ENCODE peak calls at places on chromosome 5, in nine cellular contexts. M is right lobe of liver, S is heart right ventricle, L is sigmoid colon, O is colonic mucosa, K is upper lobe of right lung, C is bronchial epithelial cell, P is tibial nerve, E is pancreas. Z is an unnamed sample. For H3K36me3, the result is how much of the 10 kb centered on the place peaks cover.

GRCh38 chr5:154211611-154212390 is 21.3 kb downstream of the GALNT10 start:
- DNase-seq in S (no peak), C (no peak), O (no peak), E (no peak), P (no peak), M (no peak), K (no peak), L (no peak), Z (no peak)

GRCh38 chr5:126450388-126450787 is 27.2 kb downstream of the GRAMD2B start:
- DNase-seq in M (no peak), P (no peak), L (no peak), C (peak), O (no peak), K (no peak), S (no peak), E (no peak), Z (no peak)

GRCh38 chr5:30392897-30393296 is 800.6 kb upstream of the CDH6 start:
- DNase-seq in S (no peak), L (no peak), C (peak), O (no peak), E (no peak), K (no peak), P (no peak), M (no peak), Z (no peak)

GRCh38 chr5:169218862-169219261 is 82.1 kb downstream of the SLIT3 start:
- DNase-seq in M (no peak), P (no peak), E (no peak), C (no peak), S (no peak), L (no peak), K (no peak), O (no peak), Z (no peak)

GRCh38 chr5:148401604-148402003 is 17.8 kb downstream of the FBXO38 start:
- DNase-seq in P (no peak), M (no peak), K (no peak), E (no peak), S (no peak), O (no peak), C (peak), L (no peak), Z (no peak)

GRCh38 chr5:127892467-127893207 is 189.4 kb downstream of the CCDC192 start:
- DNase-seq in C (peak), K (no peak), P (no peak), L (no peak), E (no peak), M (no peak), O (no peak), S (peak), Z (no peak)

GRCh38 chr5:81209869-81210268 is 23.3 kb upstream of the CKMT2 start:
- DNase-seq in E (no peak), S (no peak), L (no peak), M (no peak), C (no peak), O (no peak), P (no peak), K (no peak), Z (no peak)

GRCh38 chr5:176836811-176837706 is 26.7 kb downstream of the UNC5A start:
- DNase-seq in L (no peak), S (no peak), E (no peak), P (no peak), O (no peak), M (no peak), C (no peak), K (no peak), Z (no peak)

GRCh38 chr5:58986281-58986680 is 403.4 kb downstream of the RAB3C start:
- DNase-seq in O (no peak), M (no peak), C (no peak), K (no peak), E (no peak), L (no peak), P (no peak), S (no peak), Z (no peak)

GRCh38 chr5:175897285-175897684 is 25.9 kb downstream of the CPLX2 start:
- DNase-seq in K (no peak), P (no peak), M (no peak), O (no peak), E (no peak), C (peak), L (no peak), S (no peak), Z (no peak)

GRCh38 chr5:6905423-6905822 is 192.2 kb downstream of the TENT4A start:
- DNase-seq in S (peak), O (no peak), C (no peak), E (no peak), L (no peak), K (no peak), M (no peak), P (peak), Z (no peak)

GRCh38 chr5:76351577-76351976 is 51.5 kb upstream of the IQGAP2 start:
- DNase-seq in K (no peak), C (no peak), M (no peak), O (no peak), P (no peak), L (no peak), E (no peak), S (no peak), Z (peak)

GRCh38 chr5:136014049-136014516 is 14.7 kb upstream of the TGFBI start:
- DNase-seq in M (no peak), P (no peak), L (peak), O (no peak), C (peak), K (peak), S (no peak), E (no peak), Z (no peak)

GRCh38 chr5:136011427-136012001 is 17.3 kb upstream of the TGFBI start:
- DNase-seq in P (no peak), L (no peak), M (no peak), E (no peak), C (peak), K (no peak), S (no peak), O (no peak), Z (no peak)

GRCh38 chr5:136014976-136015375 is 13.8 kb upstream of the TGFBI start:
- DNase-seq in P (no peak), M (no peak), O (no peak), L (peak), S (no peak), E (no peak), C (no peak), K (no peak), Z (no peak)

GRCh38 chr5:136013559-136013958 is 15.2 kb upstream of the TGFBI start:
- DNase-seq in E (no peak), L (no peak), P (no peak), O (no peak), C (no peak), S (no peak), M (no peak), K (no peak), Z (no peak)

GRCh38 chr5:136012041-136012804 is 16.6 kb upstream of the TGFBI start:
- DNase-seq in S (no peak), O (no peak), P (no peak), K (no peak), C (peak), L (no peak), E (no peak), M (no peak), Z (no peak)
- H3K4me3 ChIP-seq in S (no peak), O (no peak), P (no peak), K (no peak), C (no peak), L (no peak), E (no peak), M (no peak), Z (no peak)

GRCh38 chr5:137890850-137891249 is 1.6 kb downstream of the PKD2L2 start:
- DNase-seq in S (no peak), O (no peak), E (no peak), C (no peak), K (no peak), M (no peak), L (no peak), P (no peak), Z (no peak)

GRCh38 chr5:137888875-137889759 is at the start of gene PKD2L2:
- DNase-seq in S (peak), P (peak), K (peak), E (peak), C (peak), L (peak), O (peak), M (peak), Z (peak)

GRCh38 chr5:137888489-137888874 is 775 bp upstream of the PKD2L2 start:
- DNase-seq in S (no peak), L (no peak), O (no peak), K (no peak), C (no peak), E (no peak), P (no peak), M (no peak), Z (no peak)

GRCh38 chr5:137894586-137894985 is 5.3 kb downstream of the PKD2L2 start:
- DNase-seq in O (no peak), E (no peak), L (no peak), K (no peak), S (no peak), M (no peak), P (no peak), C (no peak), Z (no peak)

DNA sequence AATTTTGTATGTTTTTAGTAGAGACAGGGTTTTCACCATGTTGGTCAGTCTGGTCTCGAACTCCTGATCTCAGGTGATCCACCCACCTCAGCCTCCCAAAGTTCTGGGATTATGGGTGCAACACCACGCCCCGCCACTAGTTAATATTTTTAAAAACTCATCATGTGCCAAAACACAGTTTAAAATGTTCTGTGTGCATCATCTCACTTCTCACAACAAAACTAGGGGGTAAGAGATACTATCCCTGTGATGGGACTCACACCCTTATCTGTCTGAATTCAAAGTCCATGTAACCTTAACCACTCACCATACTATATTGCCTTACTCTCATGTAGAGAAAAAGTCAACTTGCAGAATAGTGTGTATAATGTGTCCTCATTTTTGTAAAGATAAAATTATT is 2.6 kb downstream of the PKD2L2 start:
- DNase-seq in P (no peak), K (no peak), S (no peak), C (no peak), O (no peak), L (no peak), E (no peak), M (no peak), Z (no peak)
- TF ChIP-seq CTCF in P (no peak), K (no peak), S (no peak), C (no peak), O (no peak), L (no peak), E (no peak), M (no peak), Z (no peak)

DNA sequence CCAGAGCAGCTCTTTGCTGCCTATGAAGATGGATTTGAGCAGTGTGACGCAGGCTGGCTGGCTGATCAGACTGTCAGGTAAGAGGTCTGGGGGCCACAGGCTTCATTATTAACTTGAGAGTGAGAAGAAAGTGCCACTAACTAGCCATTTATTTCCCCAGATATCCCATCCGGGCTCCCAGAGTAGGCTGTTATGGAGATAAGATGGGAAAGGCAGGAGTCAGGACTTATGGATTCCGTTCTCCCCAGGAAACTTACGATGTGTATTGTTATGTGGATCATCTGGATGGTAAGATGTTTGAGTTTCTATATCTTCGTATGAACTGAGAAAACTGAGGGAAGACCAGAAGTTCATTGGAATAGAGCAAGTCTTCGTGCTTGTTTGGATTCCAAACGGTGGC is 22.1 kb downstream of the VCAN start:
- DNase-seq in P (no peak), O (no peak), C (no peak), M (no peak), E (no peak), L (no peak), K (no peak), S (no peak), Z (no peak)
- H3K36me3 ChIP-seq in P (under half), O (under half), C (under half), M (under half), E (under half), L (under half), K (under half), S (under half), Z (under half)

DNA sequence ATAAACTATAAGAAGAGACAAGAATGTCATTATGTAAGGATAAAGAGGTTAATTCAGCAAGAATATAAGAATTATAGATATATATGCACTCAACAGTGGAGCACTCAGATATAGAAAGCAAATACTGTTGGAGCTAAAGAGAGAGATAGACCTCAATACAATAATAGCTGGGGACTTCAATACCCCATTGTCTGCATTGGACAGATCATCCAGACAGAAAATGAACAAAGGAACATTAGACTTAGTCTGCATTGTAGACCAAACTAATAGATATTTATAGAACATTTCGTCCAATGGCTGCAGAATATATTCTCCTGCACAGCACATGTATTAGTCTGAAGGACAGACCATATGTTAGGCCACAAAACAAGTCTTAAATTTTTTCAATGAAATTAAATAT is 777.1 kb downstream of the CDH18 start:
- DNase-seq in L (no peak), P (no peak), K (no peak), O (no peak), M (no peak), E (no peak), S (no peak), C (no peak), Z (no peak)
- H3K4me3 ChIP-seq in L (no peak), P (no peak), K (no peak), O (no peak), M (no peak), E (no peak), S (no peak), C (no peak), Z (no peak)

GRCh38 chr5:142805339-142805738 is 35.2 kb downstream of the ARHGAP26 start:
- DNase-seq in E (no peak), M (no peak), K (no peak), L (no peak), P (no peak), S (no peak), O (no peak), C (no peak), Z (no peak)

GRCh38 chr5:142810081-142810480 is 39.9 kb downstream of the ARHGAP26 start:
- DNase-seq in K (no peak), E (no peak), O (no peak), C (no peak), S (no peak), M (no peak), P (no peak), L (no peak), Z (no peak)

GRCh38 chr5:142808778-142809606 is 38.8 kb downstream of the ARHGAP26 start:
- DNase-seq in M (no peak), K (no peak), O (no peak), S (no peak), C (no peak), L (no peak), E (no peak), P (no peak), Z (no peak)

GRCh38 chr5:142807378-142807911 is 37.3 kb downstream of the ARHGAP26 start:
- DNase-seq in E (no peak), C (no peak), S (no peak), M (peak), O (no peak), L (peak), P (peak), K (no peak), Z (no peak)

DNA sequence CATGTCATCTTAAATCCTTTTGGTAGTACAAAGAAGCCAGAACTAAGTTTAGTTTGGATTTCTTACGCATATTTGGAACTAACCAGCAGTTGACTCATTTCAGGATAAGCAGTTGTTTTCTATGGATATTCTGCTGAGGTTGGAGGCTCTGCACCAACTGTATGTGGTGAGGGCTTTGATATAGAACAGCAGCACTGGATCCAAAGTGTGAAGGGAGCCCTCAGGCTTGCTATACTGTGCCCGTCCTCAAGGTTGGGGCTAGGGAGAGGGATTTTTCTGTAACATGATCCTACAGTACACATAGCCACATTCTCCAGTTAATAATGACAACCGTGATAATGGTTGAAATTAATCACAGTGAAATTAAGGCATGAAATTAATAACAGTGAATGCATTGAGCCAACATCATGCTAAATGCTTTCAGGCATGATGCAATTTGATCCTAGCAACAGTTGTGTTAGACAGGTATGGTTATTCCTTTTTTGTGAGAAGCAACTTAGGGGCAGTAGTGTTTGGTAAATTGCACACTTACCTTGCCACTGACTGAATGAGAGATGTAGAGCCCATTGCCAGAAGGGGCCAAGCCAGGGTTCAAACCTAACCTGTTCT is 36.7 kb downstream of the ARHGAP26 start:
- DNase-seq in P (no peak), O (no peak), E (no peak), K (no peak), C (no peak), M (no peak), S (no peak), L (no peak), Z (no peak)
- TF ChIP-seq CTCF in P (no peak), O (no peak), E (no peak), K (no peak), C (no peak), M (no peak), S (no peak), L (no peak), Z (no peak)

DNA sequence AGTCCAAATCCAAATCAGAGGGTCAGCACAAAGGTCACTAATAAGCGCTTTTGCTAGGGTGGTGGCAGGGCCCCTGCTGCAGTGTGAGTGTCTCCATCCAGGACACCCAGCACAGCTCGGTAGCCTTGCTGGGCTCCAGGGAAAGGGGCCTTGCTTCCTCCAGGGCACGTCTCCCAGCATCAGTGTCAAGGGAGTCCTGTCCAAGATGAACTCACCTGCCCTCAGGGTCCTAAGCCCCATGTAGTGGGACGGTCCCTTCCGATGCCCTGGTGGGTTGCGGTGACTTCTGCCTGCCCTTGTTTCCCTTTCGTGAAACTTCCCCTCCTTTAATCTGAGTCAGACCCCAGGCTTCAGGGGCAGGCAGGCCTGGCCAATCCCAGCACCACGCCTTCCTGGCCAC is 101.7 kb downstream of the ZNF354C start:
- DNase-seq in S (no peak), E (no peak), M (peak), P (no peak), K (peak), C (no peak), O (no peak), L (peak), Z (no peak)
- H3K36me3 ChIP-seq in S (under half), E (under half), M (under half), P (under half), K (under half), C (under half), O (under half), L (under half), Z (under half)

DNA sequence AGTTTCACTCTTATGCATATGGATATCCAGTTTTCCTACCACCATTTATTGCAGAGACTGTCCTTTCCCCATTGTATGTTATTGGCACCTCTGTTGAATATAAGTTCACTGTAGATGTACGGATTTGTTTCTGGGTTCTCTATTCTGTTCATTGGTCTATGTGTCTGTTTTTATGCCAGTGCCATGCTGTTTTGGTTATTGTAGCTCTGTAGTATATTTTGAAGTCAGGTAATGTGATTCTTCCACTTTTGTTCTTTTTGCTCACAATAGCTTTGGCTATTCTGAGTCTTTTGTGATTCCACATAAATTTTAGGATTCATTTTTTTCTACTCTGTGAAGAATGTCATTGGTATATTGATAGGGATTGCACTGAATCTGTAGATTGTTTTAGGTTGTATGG is 26.1 kb upstream of the CCNB1 start:
- DNase-seq in S (no peak), L (no peak), O (no peak), C (no peak), M (no peak), K (no peak), E (no peak), P (no peak), Z (no peak)
- H3K4me3 ChIP-seq in S (no peak), L (no peak), O (no peak), C (no peak), M (no peak), K (no peak), E (no peak), P (no peak), Z (no peak)

GRCh38 chr5:178590141-178590923 is at the start of gene COL23A1:
- DNase-seq in K (peak), C (peak), O (peak), P (peak), S (peak), L (peak), M (peak), E (no peak), Z (peak)
- TF ChIP-seq CTCF in K (peak), C (peak), O (peak), P (peak), S (peak), L (peak), M (peak), E (peak), Z (peak)

GRCh38 chr5:140432212-140432611 is 30.6 kb downstream of the ANKHD1 start:
- DNase-seq in M (no peak), P (no peak), C (no peak), O (no peak), S (no peak), L (no peak), K (no peak), E (no peak), Z (no peak)
- H3K36me3 ChIP-seq in M (under half), P (under half), C (under half), O (under half), S (under half), L (under half), K (under half), E (under half), Z (under half)